ENCODE peak calls at places on chromosomes 2 and 18, in seven cellular contexts. One of them, this sample, is unnamed. For H3K4me1, the result is how much of the 10 kb centered on the place peaks cover.

GRCh38 chr2:71457123-71457958 is 4.0 kb downstream of the DYSF start:
- DNase-seq in OCI-LY7: no peak
- DNase-seq in neural progenitor cell: no peak
- DNase-seq in ascending aorta: no peak
- DNase-seq in sigmoid colon: no peak
- DNase-seq in GM23338: no peak
- DNase-seq in Peyer's patch: no peak
- DNase-seq in this sample: no peak

GRCh38 chr2:206915136-206915535 is 24.2 kb upstream of the CPO start:
- DNase-seq in OCI-LY7: no peak
- DNase-seq in neural progenitor cell: no peak
- DNase-seq in ascending aorta: no peak
- DNase-seq in sigmoid colon: no peak
- DNase-seq in GM23338: no peak
- DNase-seq in Peyer's patch: no peak
- DNase-seq in this sample: no peak

GRCh38 chr2:77552956-77553355 is 30.8 kb upstream of the LRRTM4 start:
- DNase-seq in OCI-LY7: no peak
- DNase-seq in neural progenitor cell: peak
- DNase-seq in ascending aorta: no peak
- DNase-seq in sigmoid colon: no peak
- DNase-seq in GM23338: no peak
- DNase-seq in Peyer's patch: no peak
- DNase-seq in this sample: no peak

GRCh38 chr18:12516049-12516677 is 108.4 kb downstream of the PRELID3A start:
- DNase-seq in OCI-LY7: no peak
- DNase-seq in neural progenitor cell: no peak
- DNase-seq in ascending aorta: no peak
- DNase-seq in sigmoid colon: no peak
- DNase-seq in GM23338: no peak
- DNase-seq in Peyer's patch: no peak
- DNase-seq in this sample: no peak

GRCh38 chr2:33134086-33134763 is 187.5 kb downstream of the LTBP1 start:
- DNase-seq in OCI-LY7: no peak
- DNase-seq in neural progenitor cell: peak
- DNase-seq in ascending aorta: no peak
- DNase-seq in sigmoid colon: peak
- DNase-seq in GM23338: peak
- DNase-seq in Peyer's patch: peak
- DNase-seq in this sample: no peak

GRCh38 chr2:38553554-38553953 is 49.2 kb downstream of the HNRNPLL start:
- DNase-seq in OCI-LY7: no peak
- DNase-seq in neural progenitor cell: no peak
- DNase-seq in ascending aorta: no peak
- DNase-seq in sigmoid colon: no peak
- DNase-seq in GM23338: no peak
- DNase-seq in Peyer's patch: no peak
- DNase-seq in this sample: no peak

GRCh38 chr2:73092146-73092783 is 20.5 kb downstream of the RAB11FIP5 start:
- DNase-seq in OCI-LY7: no peak
- DNase-seq in neural progenitor cell: no peak
- DNase-seq in ascending aorta: no peak
- DNase-seq in sigmoid colon: no peak
- DNase-seq in GM23338: no peak
- DNase-seq in Peyer's patch: no peak
- DNase-seq in this sample: no peak

GRCh38 chr2:132577693-132578092 is 92.3 kb downstream of the LYPD1 start:
- DNase-seq in OCI-LY7: no peak
- DNase-seq in neural progenitor cell: no peak
- DNase-seq in ascending aorta: no peak
- DNase-seq in sigmoid colon: no peak
- DNase-seq in GM23338: no peak
- DNase-seq in Peyer's patch: no peak
- DNase-seq in this sample: no peak

GRCh38 chr2:206379321-206379720 is 64.0 kb upstream of the ADAM23 start:
- DNase-seq in OCI-LY7: no peak
- DNase-seq in neural progenitor cell: no peak
- DNase-seq in ascending aorta: no peak
- DNase-seq in sigmoid colon: no peak
- DNase-seq in GM23338: no peak
- DNase-seq in Peyer's patch: no peak
- DNase-seq in this sample: no peak

GRCh38 chr2:72438364-72438763 is 290.7 kb upstream of the CYP26B1 start:
- DNase-seq in OCI-LY7: no peak
- DNase-seq in neural progenitor cell: no peak
- DNase-seq in ascending aorta: no peak
- DNase-seq in sigmoid colon: no peak
- DNase-seq in GM23338: no peak
- DNase-seq in Peyer's patch: no peak
- DNase-seq in this sample: no peak

GRCh38 chr2:85888020-85888744 is 608 bp downstream of the ST3GAL5 start:
- DNase-seq in OCI-LY7: peak
- DNase-seq in neural progenitor cell: peak
- DNase-seq in ascending aorta: no peak
- DNase-seq in sigmoid colon: peak
- DNase-seq in GM23338: peak
- DNase-seq in Peyer's patch: peak
- DNase-seq in this sample: no peak

GRCh38 chr2:157190151-157190550 is 67.4 kb upstream of the GALNT5 start:
- DNase-seq in OCI-LY7: no peak
- DNase-seq in neural progenitor cell: peak
- DNase-seq in ascending aorta: no peak
- DNase-seq in sigmoid colon: no peak
- DNase-seq in GM23338: no peak
- DNase-seq in Peyer's patch: no peak
- DNase-seq in this sample: no peak

GRCh38 chr2:29628882-29629281 is 292.5 kb downstream of the ALK start:
- DNase-seq in OCI-LY7: no peak
- DNase-seq in neural progenitor cell: no peak
- DNase-seq in ascending aorta: no peak
- DNase-seq in sigmoid colon: no peak
- DNase-seq in GM23338: no peak
- DNase-seq in Peyer's patch: no peak
- DNase-seq in this sample: no peak

GRCh38 chr2:9158786-9159779 is 47.5 kb upstream of the ASAP2 start:
- DNase-seq in OCI-LY7: no peak
- DNase-seq in neural progenitor cell: no peak
- DNase-seq in ascending aorta: no peak
- DNase-seq in sigmoid colon: no peak
- DNase-seq in GM23338: no peak
- DNase-seq in Peyer's patch: no peak
- DNase-seq in this sample: no peak

GRCh38 chr2:134143568-134143967 is 110.3 kb upstream of the MGAT5 start:
- DNase-seq in OCI-LY7: no peak
- DNase-seq in neural progenitor cell: no peak
- DNase-seq in ascending aorta: no peak
- DNase-seq in sigmoid colon: no peak
- DNase-seq in GM23338: no peak
- DNase-seq in Peyer's patch: no peak
- DNase-seq in this sample: no peak

GRCh38 chr2:144512421-144513272 is 7.3 kb downstream of the ZEB2 start:
- DNase-seq in OCI-LY7: no peak
- DNase-seq in neural progenitor cell: no peak
- DNase-seq in ascending aorta: no peak
- DNase-seq in sigmoid colon: no peak
- DNase-seq in GM23338: peak
- DNase-seq in Peyer's patch: no peak
- DNase-seq in this sample: no peak
- H3K4me3 ChIP-seq in OCI-LY7: no peak
- H3K4me3 ChIP-seq in neural progenitor cell: peak
- H3K4me3 ChIP-seq in ascending aorta: peak
- H3K4me3 ChIP-seq in sigmoid colon: peak
- H3K4me3 ChIP-seq in GM23338: peak
- H3K4me3 ChIP-seq in Peyer's patch: peak
- H3K4me3 ChIP-seq in this sample: peak

GRCh38 chr2:233063269-233063975 is 3.3 kb downstream of the INPP5D start:
- DNase-seq in OCI-LY7: peak
- DNase-seq in neural progenitor cell: peak
- DNase-seq in ascending aorta: no peak
- DNase-seq in sigmoid colon: peak
- DNase-seq in GM23338: peak
- DNase-seq in Peyer's patch: peak
- DNase-seq in this sample: peak

GRCh38 chr2:233063976-233064411 is 3.9 kb downstream of the INPP5D start:
- DNase-seq in OCI-LY7: no peak
- DNase-seq in neural progenitor cell: no peak
- DNase-seq in ascending aorta: no peak
- DNase-seq in sigmoid colon: no peak
- DNase-seq in GM23338: no peak
- DNase-seq in Peyer's patch: no peak
- DNase-seq in this sample: peak

GRCh38 chr2:233064526-233065199 is 4.5 kb downstream of the INPP5D start:
- DNase-seq in OCI-LY7: no peak
- DNase-seq in neural progenitor cell: no peak
- DNase-seq in ascending aorta: no peak
- DNase-seq in sigmoid colon: peak
- DNase-seq in GM23338: no peak
- DNase-seq in Peyer's patch: no peak
- DNase-seq in this sample: peak

GRCh38 chr2:233068762-233069418 is 8.7 kb downstream of the INPP5D start:
- DNase-seq in OCI-LY7: no peak
- DNase-seq in neural progenitor cell: no peak
- DNase-seq in ascending aorta: no peak
- DNase-seq in sigmoid colon: peak
- DNase-seq in GM23338: no peak
- DNase-seq in Peyer's patch: peak
- DNase-seq in this sample: peak

DNA sequence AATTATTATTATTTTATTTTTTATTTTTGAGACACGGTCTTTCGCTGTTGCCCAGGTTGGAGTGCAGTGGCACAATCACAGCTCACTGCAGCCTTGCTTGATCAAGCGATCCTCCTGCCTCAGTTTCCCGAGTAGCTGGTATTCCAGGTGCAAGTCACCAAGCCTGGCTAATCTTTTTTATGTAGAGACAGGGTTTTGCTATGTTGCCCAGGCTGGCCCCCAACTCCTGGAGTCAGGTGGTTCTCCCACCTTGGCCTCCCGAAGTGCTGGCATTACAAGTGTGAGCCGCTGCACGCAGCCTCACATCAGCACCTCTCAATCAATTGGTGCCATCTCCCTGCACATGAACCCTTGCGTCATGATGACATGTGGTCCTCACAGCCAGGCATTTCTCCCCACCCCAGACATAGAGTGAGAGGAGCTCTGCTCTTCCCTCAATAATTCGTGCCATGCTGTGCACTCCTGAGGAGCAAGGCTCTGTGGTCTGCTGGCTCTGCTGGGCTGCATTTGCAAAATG is 5.9 kb downstream of the INPP5D start:
- DNase-seq in OCI-LY7: no peak
- DNase-seq in neural progenitor cell: no peak
- DNase-seq in ascending aorta: no peak
- DNase-seq in sigmoid colon: peak
- DNase-seq in GM23338: no peak
- DNase-seq in Peyer's patch: no peak
- DNase-seq in this sample: peak
- H3K4me1 ChIP-seq in OCI-LY7: half or more
- H3K4me1 ChIP-seq in neural progenitor cell: under half
- H3K4me1 ChIP-seq in ascending aorta: under half
- H3K4me1 ChIP-seq in sigmoid colon: under half
- H3K4me1 ChIP-seq in GM23338: under half
- H3K4me1 ChIP-seq in Peyer's patch: under half
- H3K4me1 ChIP-seq in this sample: under half

GRCh38 chr2:174595904-174596397 is 1.7 kb downstream of the WIPF1 start:
- DNase-seq in OCI-LY7: peak
- DNase-seq in neural progenitor cell: no peak
- DNase-seq in ascending aorta: no peak
- DNase-seq in sigmoid colon: no peak
- DNase-seq in GM23338: no peak
- DNase-seq in Peyer's patch: no peak
- DNase-seq in this sample: no peak

GRCh38 chr2:174593041-174593440 is 4.6 kb downstream of the WIPF1 start:
- DNase-seq in OCI-LY7: no peak
- DNase-seq in neural progenitor cell: no peak
- DNase-seq in ascending aorta: no peak
- DNase-seq in sigmoid colon: no peak
- DNase-seq in GM23338: no peak
- DNase-seq in Peyer's patch: no peak
- DNase-seq in this sample: no peak

GRCh38 chr2:174593574-174594203 is 3.9 kb downstream of the WIPF1 start:
- DNase-seq in OCI-LY7: peak
- DNase-seq in neural progenitor cell: peak
- DNase-seq in ascending aorta: no peak
- DNase-seq in sigmoid colon: no peak
- DNase-seq in GM23338: peak
- DNase-seq in Peyer's patch: peak
- DNase-seq in this sample: no peak

GRCh38 chr2:174595415-174595814 is 2.2 kb downstream of the WIPF1 start:
- DNase-seq in OCI-LY7: peak
- DNase-seq in neural progenitor cell: no peak
- DNase-seq in ascending aorta: no peak
- DNase-seq in sigmoid colon: no peak
- DNase-seq in GM23338: no peak
- DNase-seq in Peyer's patch: no peak
- DNase-seq in this sample: no peak

DNA sequence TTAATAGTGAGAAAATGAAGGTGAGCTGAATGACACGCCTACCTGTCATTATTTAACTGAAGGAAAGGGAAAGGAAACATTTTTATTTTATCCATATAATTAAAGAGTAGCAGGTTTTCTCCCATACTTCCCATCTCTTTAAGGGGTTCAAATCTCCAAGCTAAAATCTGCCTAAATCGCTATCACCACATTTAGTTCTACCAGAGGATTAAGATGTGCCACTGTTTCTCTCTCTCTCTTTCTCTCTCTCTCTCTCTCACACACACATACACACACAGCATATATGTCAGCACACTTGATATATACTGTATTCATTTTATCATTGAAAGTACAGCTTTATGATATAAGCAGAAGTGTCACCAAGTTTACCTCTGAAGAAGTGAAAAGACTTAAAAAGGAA is 3.2 kb downstream of the WIPF1 start:
- DNase-seq in OCI-LY7: peak
- DNase-seq in neural progenitor cell: no peak
- DNase-seq in ascending aorta: no peak
- DNase-seq in sigmoid colon: no peak
- DNase-seq in GM23338: no peak
- DNase-seq in Peyer's patch: no peak
- DNase-seq in this sample: no peak
- H3K4me3 ChIP-seq in OCI-LY7: peak
- H3K4me3 ChIP-seq in neural progenitor cell: no peak
- H3K4me3 ChIP-seq in ascending aorta: no peak
- H3K4me3 ChIP-seq in sigmoid colon: no peak
- H3K4me3 ChIP-seq in GM23338: no peak
- H3K4me3 ChIP-seq in Peyer's patch: peak
- H3K4me3 ChIP-seq in this sample: peak

GRCh38 chr2:84847326-84848050 is 33.4 kb downstream of the TRABD2A start:
- DNase-seq in OCI-LY7: no peak
- DNase-seq in neural progenitor cell: no peak
- DNase-seq in ascending aorta: no peak
- DNase-seq in sigmoid colon: no peak
- DNase-seq in GM23338: no peak
- DNase-seq in Peyer's patch: no peak
- DNase-seq in this sample: no peak
- H3K4me1 ChIP-seq in OCI-LY7: under half
- H3K4me1 ChIP-seq in neural progenitor cell: under half
- H3K4me1 ChIP-seq in ascending aorta: under half
- H3K4me1 ChIP-seq in sigmoid colon: under half
- H3K4me1 ChIP-seq in GM23338: under half
- H3K4me1 ChIP-seq in Peyer's patch: under half
- H3K4me1 ChIP-seq in this sample: under half

GRCh38 chr2:171271380-171271779 is 110.7 kb upstream of the TLK1 start:
- DNase-seq in OCI-LY7: no peak
- DNase-seq in neural progenitor cell: no peak
- DNase-seq in ascending aorta: no peak
- DNase-seq in sigmoid colon: no peak
- DNase-seq in GM23338: no peak
- DNase-seq in Peyer's patch: no peak
- DNase-seq in this sample: no peak
- H3K4me3 ChIP-seq in OCI-LY7: no peak
- H3K4me3 ChIP-seq in neural progenitor cell: no peak
- H3K4me3 ChIP-seq in ascending aorta: no peak
- H3K4me3 ChIP-seq in sigmoid colon: no peak
- H3K4me3 ChIP-seq in GM23338: no peak
- H3K4me3 ChIP-seq in Peyer's patch: no peak
- H3K4me3 ChIP-seq in this sample: no peak